ENCODE peak calls at places on chromosomes 2 and 18, in eight cellular contexts. R is endodermal cell, L is fibroblast of lung, E is astrocyte, O is GM23338, G is lung, D is prostate gland, C is endothelial cell of umbilical vein. V is an unnamed sample. For H3K4me1, the result is how much of the 10 kb centered on the place peaks cover.

GRCh38 chr2:86454238-86454637 is 13.1 kb downstream of the KDM3A start:
- DNase-seq in L (no peak), E (no peak), R (no peak), G (no peak), D (no peak), C (no peak), O (no peak), V (no peak)

GRCh38 chr2:201218780-201219179 is 35.8 kb downstream of the CASP10 start:
- DNase-seq in G (no peak), D (no peak), R (no peak), O (no peak), E (no peak), L (peak), C (peak), V (peak)

GRCh38 chr2:173793649-173794565 is 171.3 kb downstream of the SP3 start:
- DNase-seq in C (no peak), E (no peak), O (peak), L (no peak), G (no peak), D (no peak), R (no peak), V (peak)

GRCh38 chr18:62388855-62389760 is 64.0 kb downstream of the TNFRSF11A start:
- DNase-seq in E (no peak), C (no peak), R (no peak), L (no peak), G (no peak), O (no peak), D (no peak), V (no peak)

GRCh38 chr18:58893388-58894099 is 28.9 kb downstream of the ZNF532 start:
- DNase-seq in G (no peak), R (no peak), E (no peak), L (no peak), C (no peak), D (no peak), O (no peak), V (no peak)

GRCh38 chr2:20326163-20326780 is 24.4 kb downstream of the PUM2 start:
- DNase-seq in L (peak), C (peak), D (peak), R (peak), E (peak), O (peak), G (no peak), V (no peak)

GRCh38 chr18:22977847-22978701 is 44.9 kb downstream of the RBBP8 start:
- DNase-seq in L (peak), C (peak), O (no peak), G (no peak), E (peak), R (no peak), D (peak), V (no peak)

GRCh38 chr2:138499684-138500083 is 1.9 kb upstream of the SPOPL start:
- DNase-seq in C (no peak), E (no peak), O (no peak), L (no peak), G (no peak), D (no peak), R (no peak), V (no peak)

GRCh38 chr18:35050638-35051287 is 9.6 kb downstream of the MAPRE2 start:
- DNase-seq in L (no peak), C (no peak), D (no peak), O (no peak), G (no peak), E (no peak), R (no peak), V (no peak)

GRCh38 chr2:18247282-18248110 is 313.0 kb downstream of the RDH14 start:
- DNase-seq in R (no peak), L (peak), G (no peak), E (peak), C (peak), D (no peak), O (no peak), V (no peak)

GRCh38 chr2:176154853-176155252 is 2.3 kb upstream of the HOXD3 start:
- DNase-seq in C (no peak), D (no peak), R (no peak), L (no peak), G (no peak), O (no peak), E (no peak), V (no peak)

GRCh38 chr18:2515908-2516625 is 55.2 kb downstream of the METTL4 start:
- DNase-seq in G (no peak), O (no peak), L (peak), D (no peak), E (peak), C (peak), R (no peak), V (no peak)

GRCh38 chr2:38619458-38620164 is 16.9 kb upstream of the HNRNPLL start:
- DNase-seq in D (no peak), R (no peak), G (no peak), L (peak), O (no peak), C (peak), E (no peak), V (no peak)

GRCh38 chr2:235191933-235192332 is 240.1 kb downstream of the SH3BP4 start:
- DNase-seq in R (peak), E (no peak), D (no peak), L (no peak), G (no peak), C (no peak), O (no peak), V (no peak)

GRCh38 chr18:52254367-52254766 is 85.6 kb upstream of the DCC start:
- DNase-seq in R (no peak), E (no peak), D (no peak), C (no peak), O (no peak), G (no peak), L (no peak), V (no peak)

GRCh38 chr2:180495606-180496005 is 484.8 kb upstream of the UBE2E3 start:
- DNase-seq in O (no peak), L (peak), R (no peak), D (no peak), C (no peak), G (no peak), E (peak), V (no peak)

GRCh38 chr18:44179693-44180092 is 501.0 kb upstream of the SETBP1 start:
- DNase-seq in L (no peak), R (no peak), O (no peak), C (no peak), G (no peak), D (no peak), E (no peak), V (no peak)

GRCh38 chr18:22228930-22229329 is 59.5 kb downstream of the GATA6 start:
- DNase-seq in R (no peak), L (peak), G (no peak), D (no peak), C (no peak), E (peak), O (no peak), V (no peak)

GRCh38 chr2:14634885-14635871 is 2.7 kb downstream of the LRATD1 start:
- DNase-seq in L (peak), C (peak), G (peak), D (peak), R (peak), O (peak), E (peak), V (no peak)

GRCh38 chr2:173119944-173120343 is 44.3 kb downstream of the MAP3K20 start:
- DNase-seq in C (no peak), E (no peak), O (no peak), R (no peak), L (no peak), G (no peak), D (no peak), V (no peak)

GRCh38 chr2:144325086-144325485 is 194.8 kb downstream of the ZEB2 start:
- DNase-seq in R (no peak), E (peak), O (no peak), L (peak), G (no peak), D (no peak), C (no peak), V (no peak)

GRCh38 chr2:101630224-101630949 is 67.1 kb upstream of the MAP4K4 start:
- DNase-seq in C (no peak), O (no peak), L (no peak), D (peak), R (peak), G (peak), E (no peak), V (no peak)

GRCh38 chr2:26541401-26542193 is 63.7 kb upstream of the OTOF start:
- DNase-seq in O (no peak), L (no peak), G (no peak), C (no peak), E (no peak), D (no peak), R (peak), V (no peak)

GRCh38 chr2:233445152-233445830 is 91.0 kb downstream of the DGKD start:
- DNase-seq in E (no peak), C (no peak), L (no peak), R (peak), D (no peak), O (no peak), G (no peak), V (no peak)

GRCh38 chr2:119407430-119408220 is 24.0 kb upstream of the TMEM37 start:
- DNase-seq in D (peak), O (peak), G (peak), R (peak), C (peak), E (peak), L (peak), V (no peak)

GRCh38 chr18:63817441-63818051 is 42.3 kb downstream of the SERPINB7 start:
- DNase-seq in R (no peak), O (no peak), E (peak), C (no peak), G (no peak), L (peak), D (peak), V (no peak)

GRCh38 chr2:1808921-1809551 is 64.7 kb upstream of the PXDN start:
- DNase-seq in C (no peak), R (no peak), E (peak), L (peak), D (no peak), O (no peak), G (no peak), V (no peak)

GRCh38 chr18:57088883-57089282 is 58.0 kb upstream of the BOD1L2 start:
- DNase-seq in R (no peak), E (no peak), O (no peak), G (no peak), C (no peak), L (no peak), D (no peak), V (no peak)

GRCh38 chr2:209331291-209331844 is 92.5 kb upstream of the MAP2 start:
- DNase-seq in L (peak), O (peak), E (peak), C (peak), G (no peak), R (peak), D (no peak), V (no peak)

GRCh38 chr2:2793514-2793913 is 462.4 kb upstream of the MYT1L start:
- DNase-seq in G (no peak), O (no peak), E (no peak), C (no peak), R (no peak), D (no peak), L (no peak), V (no peak)

GRCh38 chr2:200469708-200470600 is 39.9 kb downstream of the KCTD18 start:
- DNase-seq in D (no peak), R (no peak), E (peak), G (no peak), L (peak), C (no peak), O (no peak), V (no peak)

GRCh38 chr2:237351046-237351445 is 62.9 kb downstream of the COL6A3 start:
- DNase-seq in G (no peak), O (peak), R (no peak), D (no peak), L (no peak), C (no peak), E (no peak), V (no peak)

GRCh38 chr2:100427627-100428258 is 10.3 kb upstream of the CHST10 start:
- DNase-seq in D (peak), L (peak), E (peak), O (peak), R (peak), C (peak), G (peak), V (peak)

GRCh38 chr2:23988371-23988770 is 21.5 kb upstream of the MFSD2B start:
- DNase-seq in C (peak), D (no peak), E (no peak), G (no peak), L (no peak), R (no peak), O (no peak), V (no peak)

GRCh38 chr18:12422936-12423335 is 15.2 kb downstream of the PRELID3A start:
- DNase-seq in R (peak), G (no peak), L (no peak), D (no peak), C (no peak), O (peak), E (no peak), V (no peak)
- TF ChIP-seq CTCF in R (peak), G (no peak), L (no peak), D (no peak), C (no peak), O (peak), E (no peak), V (no peak)

GRCh38 chr2:170354855-170355649 is 177.1 kb downstream of the MYO3B start:
- DNase-seq in G (no peak), D (no peak), O (no peak), R (no peak), L (no peak), E (no peak), C (no peak), V (no peak)
- H3K4me1 ChIP-seq in G (under half), D (under half), O (under half), R (under half), L (under half), E (under half), C (under half), V (under half)

DNA sequence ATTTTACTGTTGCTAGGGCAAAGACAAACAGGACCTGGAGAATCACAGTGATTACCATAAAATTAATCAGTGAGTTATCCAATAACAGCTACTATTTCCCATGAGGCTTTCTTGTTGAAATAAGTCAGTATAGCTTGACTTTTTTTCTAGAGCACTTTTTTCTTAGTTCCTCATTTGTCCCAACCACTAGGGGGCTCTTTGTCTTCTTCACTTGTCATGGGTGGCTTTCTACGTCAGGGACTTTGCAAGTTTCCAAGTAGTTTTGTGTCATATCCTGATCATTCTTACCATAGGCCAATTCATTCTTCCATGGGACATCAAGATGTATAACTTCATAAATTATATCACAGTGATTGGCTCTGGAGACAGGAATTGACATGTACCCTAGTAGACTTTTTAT is 1019.6 kb upstream of the PIK3C3 start:
- DNase-seq in L (peak), O (peak), G (no peak), C (peak), E (no peak), D (no peak), R (no peak), V (no peak)
- TF ChIP-seq CTCF in L (peak), O (peak), G (no peak), C (peak), E (peak), D (no peak), R (peak), V (no peak)

GRCh38 chr2:240565267-240566202 is 2.7 kb upstream of the RNPEPL1 start:
- DNase-seq in E (peak), D (peak), O (no peak), L (peak), C (peak), R (peak), G (peak), V (no peak)
- H3K4me1 ChIP-seq in E (under half), D (under half), O (under half), L (under half), C (under half), R (under half), G (under half), V (half or more)

GRCh38 chr2:68900496-68901198 is 29.4 kb upstream of the BMP10 start:
- DNase-seq in D (no peak), E (no peak), R (no peak), C (no peak), G (no peak), L (no peak), O (no peak), V (no peak)
- TF ChIP-seq CTCF in D (no peak), E (no peak), R (no peak), C (no peak), G (no peak), L (no peak), O (peak), V (no peak)

V was measured in esophagus muscularis mucosa.